ENCODE peak calls at places on chromosomes 3 and 15, in six cellular contexts. A is H9; B is SJSA1; K is CD8-positive, alpha-beta T cell; F is iPS DF 6.9; R is endothelial cell of umbilical vein. P is an unnamed sample.

GRCh38 chr3:114639171-114639570 is 345.3 kb downstream of the TIGIT start:
- DNase-seq in A (no peak), B (no peak), K (no peak), F (no peak), R (no peak), P (no peak)

GRCh38 chr3:121989943-121990342 is 32.1 kb downstream of the ILDR1 start:
- DNase-seq in A (no peak), B (no peak), K (no peak), F (no peak), R (no peak), P (no peak)

GRCh38 chr3:137105277-137105977 is 147.6 kb downstream of the IL20RB start:
- DNase-seq in A (no peak), B (no peak), K (no peak), F (peak), R (peak), P (no peak)

GRCh38 chr3:8445861-8446260 is 55.8 kb upstream of the LMCD1 start:
- DNase-seq in A (no peak), B (no peak), K (no peak), F (no peak), R (peak), P (no peak)

GRCh38 chr3:185823280-185824044 is 1.4 kb downstream of the IGF2BP2 start:
- DNase-seq in A (no peak), B (peak), K (no peak), F (no peak), R (peak), P (peak)

GRCh38 chr15:55993804-55994539 is 560 bp upstream of the NEDD4 start:
- DNase-seq in A (peak), B (peak), K (no peak), F (no peak), R (peak), P (no peak)

GRCh38 chr15:68403161-68403941 is 28.6 kb downstream of the ITGA11 start:
- DNase-seq in A (peak), B (peak), K (no peak), F (no peak), R (no peak), P (no peak)

GRCh38 chr3:179811321-179812095 is 158.7 kb downstream of the USP13 start:
- DNase-seq in A (peak), B (peak), K (no peak), F (peak), R (peak), P (no peak)

GRCh38 chr15:100671858-100672543 is 69.6 kb downstream of the ASB7 start:
- DNase-seq in A (peak), B (peak), K (no peak), F (peak), R (peak), P (no peak)

GRCh38 chr3:52281980-52282801 is 3.7 kb upstream of the WDR82 start:
- DNase-seq in A (no peak), B (no peak), K (peak), F (no peak), R (no peak), P (no peak)

GRCh38 chr3:179454887-179455286 is 3.6 kb upstream of the GNB4 start:
- DNase-seq in A (no peak), B (no peak), K (no peak), F (no peak), R (no peak), P (no peak)

GRCh38 chr15:39054128-39054732 is 489.6 kb upstream of the RASGRP1 start:
- DNase-seq in A (no peak), B (no peak), K (no peak), F (no peak), R (no peak), P (no peak)

GRCh38 chr3:157059181-157059580 is 100.8 kb downstream of the CCNL1 start:
- DNase-seq in A (no peak), B (no peak), K (no peak), F (no peak), R (no peak), P (no peak)

GRCh38 chr3:22326305-22326704 is 575.3 kb upstream of the ZNF385D start:
- DNase-seq in A (no peak), B (no peak), K (no peak), F (no peak), R (no peak), P (no peak)

GRCh38 chr15:80530737-80531365 is 126.7 kb downstream of the ARNT2 start:
- DNase-seq in A (no peak), B (no peak), K (no peak), F (no peak), R (no peak), P (no peak)

GRCh38 chr15:65516997-65517865 is at the start of gene DPP8:
- DNase-seq in A (peak), B (peak), K (peak), F (peak), R (peak), P (peak)

GRCh38 chr3:194598771-194599557 is 34.3 kb downstream of the TMEM44 start:
- DNase-seq in A (no peak), B (peak), K (no peak), F (no peak), R (no peak), P (peak)

GRCh38 chr3:43612439-43612838 is 9.4 kb downstream of the ANO10 start:
- DNase-seq in A (no peak), B (no peak), K (no peak), F (no peak), R (no peak), P (no peak)

GRCh38 chr3:123809597-123809996 is 74.5 kb downstream of the MYLK start:
- DNase-seq in A (no peak), B (no peak), K (no peak), F (no peak), R (peak), P (no peak)

GRCh38 chr3:64443553-64444331 is 218.5 kb upstream of the PRICKLE2 start:
- DNase-seq in A (no peak), B (peak), K (no peak), F (no peak), R (no peak), P (no peak)

GRCh38 chr15:33654859-33655258 is 313.4 kb upstream of the CHRM5 start:
- DNase-seq in A (peak), B (no peak), K (no peak), F (no peak), R (no peak), P (peak)

GRCh38 chr15:34336947-34337556 is 529 bp downstream of the SLC12A6 start:
- DNase-seq in A (no peak), B (no peak), K (peak), F (no peak), R (no peak), P (no peak)

GRCh38 chr15:64137226-64137833 is 14.2 kb upstream of the SNX22 start:
- DNase-seq in A (no peak), B (no peak), K (no peak), F (no peak), R (no peak), P (no peak)

GRCh38 chr3:188320757-188321156 is 166.8 kb downstream of the LPP start:
- DNase-seq in A (no peak), B (no peak), K (no peak), F (no peak), R (no peak), P (no peak)

GRCh38 chr3:52173101-52173500 is 18.9 kb upstream of the POC1A start:
- DNase-seq in A (no peak), B (no peak), K (no peak), F (no peak), R (no peak), P (no peak)

GRCh38 chr3:184040010-184040409 is 8.5 kb downstream of the HTR3D start:
- DNase-seq in A (peak), B (peak), K (no peak), F (peak), R (peak), P (no peak)

GRCh38 chr3:49567406-49567805 is 13.1 kb downstream of the BSN start:
- DNase-seq in A (no peak), B (no peak), K (no peak), F (no peak), R (no peak), P (no peak)

GRCh38 chr15:74620636-74621545 is 5.3 kb downstream of the CLK3 start:
- DNase-seq in A (peak), B (peak), K (peak), F (peak), R (peak), P (peak)

GRCh38 chr3:126766653-126767052 is 62.6 kb downstream of the CHCHD6 start:
- DNase-seq in A (no peak), B (no peak), K (no peak), F (no peak), R (no peak), P (no peak)

GRCh38 chr3:52091566-52092290 is 35.4 kb upstream of the DUSP7 start:
- DNase-seq in A (no peak), B (no peak), K (no peak), F (no peak), R (no peak), P (peak)

GRCh38 chr3:171284308-171285075 is 175.7 kb downstream of the TNIK start:
- DNase-seq in A (no peak), B (peak), K (no peak), F (no peak), R (peak), P (no peak)

GRCh38 chr3:148083501-148084267 is 614.0 kb upstream of the AGTR1 start:
- DNase-seq in A (no peak), B (no peak), K (no peak), F (no peak), R (no peak), P (no peak)
- H3K27ac ChIP-seq in A (no peak), B (no peak), K (no peak), F (no peak), R (no peak), P (no peak)

GRCh38 chr3:146903927-146904326 is 298.8 kb upstream of the PLSCR5 start:
- DNase-seq in A (no peak), B (no peak), K (no peak), F (no peak), R (peak), P (no peak)
- H3K27ac ChIP-seq in A (no peak), B (no peak), K (no peak), F (no peak), R (no peak), P (no peak)

GRCh38 chr15:61083081-61083780 is 145.9 kb downstream of the RORA start:
- DNase-seq in A (no peak), B (no peak), K (no peak), F (no peak), R (no peak), P (no peak)

GRCh38 chr15:61080209-61081027 is 148.7 kb downstream of the RORA start:
- DNase-seq in A (no peak), B (no peak), K (no peak), F (no peak), R (no peak), P (no peak)

GRCh38 chr15:61079529-61079928 is 149.6 kb downstream of the RORA start:
- DNase-seq in A (no peak), B (no peak), K (no peak), F (no peak), R (no peak), P (no peak)

GRCh38 chr15:61083781-61084134 is 145.3 kb downstream of the RORA start:
- DNase-seq in A (no peak), B (no peak), K (no peak), F (no peak), R (no peak), P (no peak)

GRCh38 chr15:61081028-61081322 is 148.1 kb downstream of the RORA start:
- DNase-seq in A (no peak), B (no peak), K (no peak), F (no peak), R (no peak), P (no peak)
- H3K27ac ChIP-seq in A (no peak), B (no peak), K (no peak), F (no peak), R (no peak), P (peak)

GRCh38 chr15:60584355-60585023 is 105.5 kb upstream of the ICE2 start:
- DNase-seq in A (no peak), B (no peak), K (no peak), F (no peak), R (no peak), P (no peak)
- H3K27ac ChIP-seq in A (no peak), B (no peak), K (peak), F (no peak), R (no peak), P (no peak)

GRCh38 chr15:77097317-77097721 is 26.4 kb upstream of the TSPAN3 start:
- DNase-seq in A (no peak), B (no peak), K (no peak), F (no peak), R (no peak), P (no peak)
- H3K27ac ChIP-seq in A (no peak), B (no peak), K (no peak), F (no peak), R (no peak), P (no peak)

GRCh38 chr15:99476413-99477222 is 89.2 kb upstream of the MEF2A start:
- DNase-seq in A (no peak), B (peak), K (peak), F (no peak), R (peak), P (peak)

GRCh38 chr15:99475754-99476412 is 89.9 kb upstream of the MEF2A start:
- DNase-seq in A (no peak), B (peak), K (no peak), F (no peak), R (no peak), P (no peak)

GRCh38 chr15:99474981-99475753 is 90.6 kb upstream of the MEF2A start:
- DNase-seq in A (no peak), B (peak), K (no peak), F (no peak), R (no peak), P (peak)

GRCh38 chr15:99480223-99480810 is 85.5 kb upstream of the MEF2A start:
- DNase-seq in A (no peak), B (no peak), K (no peak), F (no peak), R (no peak), P (no peak)

DNA sequence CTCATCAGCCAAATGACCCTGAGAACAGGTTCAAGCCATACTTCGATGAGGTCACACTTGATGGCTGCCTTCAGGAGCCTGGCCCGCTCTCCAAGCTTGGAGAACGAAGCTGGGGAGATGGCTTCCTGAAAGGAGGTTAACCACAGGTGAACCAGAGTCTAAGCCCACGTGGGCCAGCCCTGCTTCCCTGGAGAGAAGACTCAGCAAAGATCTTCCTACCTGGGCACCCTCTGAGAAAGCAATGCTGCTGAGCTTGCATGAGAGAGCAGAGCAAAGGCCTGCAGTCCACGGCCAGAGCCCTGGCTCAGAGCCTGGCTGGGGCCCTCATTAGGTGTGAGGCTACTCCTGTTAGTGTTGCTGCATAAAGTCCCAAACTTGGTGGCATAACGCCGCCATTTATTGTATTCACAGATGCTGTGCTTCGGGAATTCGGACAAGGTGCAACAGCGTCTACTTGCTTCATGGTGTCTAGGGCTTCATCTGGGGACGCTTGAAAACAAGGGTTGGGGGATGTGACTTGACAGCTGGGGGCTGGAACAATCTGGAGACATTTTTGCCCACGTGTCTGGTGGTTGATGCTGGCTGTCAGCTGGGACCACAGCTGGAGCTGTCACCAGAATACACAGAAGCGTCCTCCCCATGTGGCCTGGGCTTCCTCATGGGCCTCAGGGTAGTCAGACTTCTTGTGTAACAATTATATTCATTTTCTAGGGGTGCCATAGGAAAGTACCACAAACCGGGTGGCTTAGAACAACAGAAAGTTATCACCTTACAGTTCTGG is 87.8 kb upstream of the MEF2A start:
- DNase-seq in A (no peak), B (peak), K (no peak), F (no peak), R (no peak), P (no peak)
- H3K27ac ChIP-seq in A (no peak), B (no peak), K (no peak), F (no peak), R (no peak), P (no peak)

P was measured in psoas muscle.